ENCODE peak calls at places on chromosomes 12 and 14, in four cellular contexts. One of them, this sample, is unnamed.

GRCh38 chr12:111730420-111730819 is 36.3 kb upstream of the ALDH2 start:
- DNase-seq in A549: no peak
- DNase-seq in WTC11: no peak
- DNase-seq in K562: no peak
- DNase-seq in this sample: no peak

GRCh38 chr12:97168804-97169203 is 261.7 kb downstream of the NEDD1 start:
- DNase-seq in WTC11: no peak
- DNase-seq in K562: no peak
- DNase-seq in A549: no peak
- DNase-seq in this sample: no peak

GRCh38 chr14:55650992-55651391 is 71.0 kb downstream of the KTN1 start:
- DNase-seq in WTC11: no peak
- DNase-seq in K562: no peak
- DNase-seq in A549: no peak
- DNase-seq in this sample: no peak

GRCh38 chr14:51386983-51387730 is 147.1 kb downstream of the TMX1 start:
- DNase-seq in A549: peak
- DNase-seq in WTC11: no peak
- DNase-seq in K562: no peak
- DNase-seq in this sample: no peak

GRCh38 chr14:81855007-81855406 is 321.4 kb upstream of the SEL1L start:
- DNase-seq in K562: no peak
- DNase-seq in WTC11: no peak
- DNase-seq in A549: no peak
- DNase-seq in this sample: no peak

GRCh38 chr12:119061208-119061796 is 80.0 kb downstream of the SRRM4 start:
- DNase-seq in WTC11: peak
- DNase-seq in A549: peak
- DNase-seq in K562: peak
- DNase-seq in this sample: peak

GRCh38 chr12:27319394-27319793 is 13.2 kb upstream of the BMAL2 start:
- DNase-seq in WTC11: no peak
- DNase-seq in A549: no peak
- DNase-seq in K562: no peak
- DNase-seq in this sample: no peak

GRCh38 chr12:69583203-69583602 is 2.1 kb upstream of the CCT2 start:
- DNase-seq in K562: peak
- DNase-seq in WTC11: peak
- DNase-seq in A549: no peak
- DNase-seq in this sample: peak

GRCh38 chr12:3098436-3098835 is 21.3 kb downstream of the TSPAN9 start:
- DNase-seq in WTC11: no peak
- DNase-seq in A549: no peak
- DNase-seq in K562: no peak
- DNase-seq in this sample: no peak

GRCh38 chr12:33588082-33588712 is 148.6 kb upstream of the SYT10 start:
- DNase-seq in A549: peak
- DNase-seq in WTC11: no peak
- DNase-seq in K562: peak
- DNase-seq in this sample: no peak

GRCh38 chr14:93707475-93707874 is 80.8 kb downstream of the PRIMA1 start:
- DNase-seq in K562: no peak
- DNase-seq in WTC11: no peak
- DNase-seq in A549: no peak
- DNase-seq in this sample: no peak

GRCh38 chr12:32698285-32698684 is 19.2 kb downstream of the DNM1L start:
- DNase-seq in WTC11: no peak
- DNase-seq in K562: no peak
- DNase-seq in A549: no peak
- DNase-seq in this sample: no peak

GRCh38 chr12:52689936-52690335 is 9.7 kb upstream of the KRT1 start:
- DNase-seq in WTC11: no peak
- DNase-seq in K562: no peak
- DNase-seq in A549: no peak
- DNase-seq in this sample: no peak

GRCh38 chr12:49470986-49471385 is 67.8 kb upstream of the KCNH3 start:
- DNase-seq in WTC11: no peak
- DNase-seq in A549: no peak
- DNase-seq in K562: no peak
- DNase-seq in this sample: no peak

GRCh38 chr12:20369164-20370000 is 1.0 kb downstream of the PDE3A start:
- DNase-seq in A549: peak
- DNase-seq in K562: no peak
- DNase-seq in WTC11: peak
- DNase-seq in this sample: no peak

GRCh38 chr14:23941230-23941629 is 12.3 kb upstream of the DHRS4 start:
- DNase-seq in A549: no peak
- DNase-seq in WTC11: no peak
- DNase-seq in K562: peak
- DNase-seq in this sample: no peak

GRCh38 chr14:65976771-65977170 is 509.4 kb upstream of the CCDC196 start:
- DNase-seq in A549: no peak
- DNase-seq in K562: no peak
- DNase-seq in WTC11: no peak
- DNase-seq in this sample: no peak

GRCh38 chr12:57745485-57745881 is 644 bp downstream of the TSPAN31 start:
- DNase-seq in WTC11: no peak
- DNase-seq in K562: no peak
- DNase-seq in A549: no peak
- DNase-seq in this sample: no peak

GRCh38 chr12:113674302-113674701 is 202.6 kb upstream of the LHX5 start:
- DNase-seq in WTC11: no peak
- DNase-seq in K562: no peak
- DNase-seq in A549: no peak
- DNase-seq in this sample: no peak

GRCh38 chr12:112408621-112409020 is 784 bp downstream of the RPL6 start:
- DNase-seq in K562: peak
- DNase-seq in WTC11: no peak
- DNase-seq in A549: no peak
- DNase-seq in this sample: no peak

GRCh38 chr12:46830731-46831334 is 5.0 kb upstream of the SLC38A4 start:
- DNase-seq in WTC11: peak
- DNase-seq in A549: no peak
- DNase-seq in K562: no peak
- DNase-seq in this sample: no peak

GRCh38 chr12:123571343-123571813 is 13.0 kb upstream of the TMED2 start:
- DNase-seq in WTC11: peak
- DNase-seq in A549: peak
- DNase-seq in K562: peak
- DNase-seq in this sample: peak

GRCh38 chr12:105671720-105672119 is 341.2 kb downstream of the C12orf75 start:
- DNase-seq in K562: no peak
- DNase-seq in A549: no peak
- DNase-seq in WTC11: no peak
- DNase-seq in this sample: no peak

GRCh38 chr14:70567791-70568190 is 32.7 kb downstream of the MED6 start:
- DNase-seq in WTC11: peak
- DNase-seq in K562: peak
- DNase-seq in A549: peak
- DNase-seq in this sample: peak

DNA sequence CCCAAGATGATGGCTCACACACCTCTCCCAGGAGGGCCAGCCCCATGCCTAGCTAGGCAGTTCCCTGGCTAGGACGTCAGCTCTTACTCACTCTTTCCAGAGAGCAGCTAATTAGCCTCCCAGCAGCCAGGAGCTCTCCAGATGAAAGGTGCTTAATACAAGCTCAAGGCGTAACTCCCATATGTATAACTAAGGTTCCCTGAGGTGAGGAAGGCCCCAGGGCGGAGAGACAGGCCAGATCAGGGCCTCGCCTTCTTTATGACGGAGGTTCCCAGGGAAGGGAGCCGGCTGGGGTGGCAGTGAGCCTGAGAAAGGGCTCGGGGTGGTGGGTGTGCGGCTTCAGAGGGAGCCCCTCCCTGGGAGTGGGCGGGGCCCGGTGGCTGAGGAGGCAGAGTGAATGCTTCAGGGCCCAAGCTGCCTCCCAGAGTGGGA is 26.4 kb upstream of the ZFP36L1 start:
- DNase-seq in A549: peak
- DNase-seq in WTC11: peak
- DNase-seq in K562: peak
- DNase-seq in this sample: no peak
- TF ChIP-seq HMGXB4 in A549: no peak
- TF ChIP-seq HMGXB4 in WTC11: no peak
- TF ChIP-seq HMGXB4 in K562: no peak
- TF ChIP-seq HMGXB4 in this sample: no peak

DNA sequence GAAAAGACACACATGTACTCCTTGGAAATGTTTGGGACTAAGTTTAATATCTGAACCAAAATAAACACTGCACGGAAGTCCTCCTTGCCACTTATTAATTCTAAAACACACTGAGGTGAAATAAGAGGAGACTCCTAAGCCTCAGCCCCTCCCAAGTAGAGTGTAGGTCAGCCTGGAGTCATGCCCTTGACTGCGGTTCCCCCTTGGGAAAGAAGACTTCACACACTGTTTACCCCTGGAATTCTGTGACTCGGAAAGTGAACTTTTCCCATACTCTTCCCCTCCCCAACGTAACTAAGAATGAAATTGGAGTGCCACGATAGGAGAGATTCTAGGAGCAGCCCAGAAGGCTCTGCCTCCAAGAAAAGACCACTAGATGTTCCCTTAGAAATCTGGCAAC is 8.6 kb upstream of the TFCP2 start:
- DNase-seq in K562: no peak
- DNase-seq in WTC11: no peak
- DNase-seq in A549: no peak
- DNase-seq in this sample: no peak
- TF ChIP-seq HMGXB4 in K562: no peak
- TF ChIP-seq HMGXB4 in WTC11: no peak
- TF ChIP-seq HMGXB4 in A549: no peak
- TF ChIP-seq HMGXB4 in this sample: no peak

GRCh38 chr14:97976861-97977260 is 1179.7 kb downstream of the VRK1 start:
- DNase-seq in A549: no peak
- DNase-seq in WTC11: no peak
- DNase-seq in K562: no peak
- DNase-seq in this sample: no peak
- TF ChIP-seq HMGXB4 in A549: no peak
- TF ChIP-seq HMGXB4 in WTC11: no peak
- TF ChIP-seq HMGXB4 in K562: no peak
- TF ChIP-seq HMGXB4 in this sample: no peak

GRCh38 chr14:59207506-59207933 is 19.1 kb downstream of the DAAM1 start:
- DNase-seq in A549: no peak
- DNase-seq in K562: no peak
- DNase-seq in WTC11: no peak
- DNase-seq in this sample: no peak

GRCh38 chr14:59204305-59204704 is 15.8 kb downstream of the DAAM1 start:
- DNase-seq in K562: no peak
- DNase-seq in WTC11: no peak
- DNase-seq in A549: no peak
- DNase-seq in this sample: no peak

GRCh38 chr14:59206892-59207291 is 18.4 kb downstream of the DAAM1 start:
- DNase-seq in WTC11: no peak
- DNase-seq in A549: no peak
- DNase-seq in K562: no peak
- DNase-seq in this sample: no peak

GRCh38 chr14:59213368-59214315 is 25.2 kb downstream of the DAAM1 start:
- DNase-seq in A549: no peak
- DNase-seq in WTC11: no peak
- DNase-seq in K562: no peak
- DNase-seq in this sample: peak

DNA sequence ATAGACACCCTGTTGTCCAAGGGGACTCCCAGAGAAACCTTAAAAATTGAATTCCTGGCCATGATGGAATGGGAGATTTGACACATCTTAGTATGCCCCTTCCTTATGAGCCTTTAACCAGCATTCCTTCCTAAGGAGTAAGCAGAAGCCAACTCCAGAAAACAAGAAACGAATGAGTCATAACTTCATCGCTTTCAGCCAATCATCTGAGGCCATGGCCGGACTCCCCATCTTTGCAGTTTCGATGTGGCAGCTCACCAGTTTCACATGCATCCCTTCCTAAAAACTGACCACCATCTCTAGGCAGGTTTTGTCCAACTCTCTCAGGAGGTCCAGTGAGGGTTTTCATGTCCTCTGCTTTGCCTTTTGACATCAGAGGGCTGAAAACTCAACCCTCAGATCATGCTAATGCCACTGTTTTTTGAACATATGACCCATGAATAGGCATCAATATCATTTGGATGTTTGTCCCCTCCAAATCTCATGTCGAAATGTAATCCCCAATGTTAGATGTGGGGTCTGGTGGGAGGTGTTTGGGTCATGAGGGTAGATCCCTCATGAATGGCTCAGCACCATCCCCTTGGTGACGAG is 19.9 kb downstream of the DAAM1 start:
- DNase-seq in WTC11: no peak
- DNase-seq in K562: peak
- DNase-seq in A549: no peak
- DNase-seq in this sample: no peak
- TF ChIP-seq HMGXB4 in WTC11: no peak
- TF ChIP-seq HMGXB4 in K562: no peak
- TF ChIP-seq HMGXB4 in A549: no peak
- TF ChIP-seq HMGXB4 in this sample: no peak

DNA sequence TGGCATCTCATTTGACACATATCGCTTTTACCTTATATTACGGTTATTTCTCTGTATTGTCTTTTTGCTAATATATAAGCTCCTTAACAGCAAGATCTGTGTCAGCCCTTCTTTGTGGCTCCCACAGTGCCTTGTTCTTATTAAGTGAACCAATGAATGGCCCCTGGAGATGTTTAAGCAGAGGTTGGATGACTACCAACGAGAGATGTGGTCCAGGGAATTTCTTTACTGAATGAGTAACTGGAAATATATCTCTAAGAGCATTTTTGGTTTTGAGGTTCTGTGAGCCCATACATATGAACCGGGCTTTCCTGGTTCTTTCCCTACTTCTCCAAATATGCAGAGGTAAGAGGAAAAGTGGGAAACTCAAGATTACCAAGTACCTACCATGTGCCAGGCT is 23.5 kb downstream of the CALCOCO1 start:
- DNase-seq in WTC11: no peak
- DNase-seq in A549: no peak
- DNase-seq in K562: no peak
- DNase-seq in this sample: no peak
- TF ChIP-seq HMGXB4 in WTC11: no peak
- TF ChIP-seq HMGXB4 in A549: no peak
- TF ChIP-seq HMGXB4 in K562: no peak
- TF ChIP-seq HMGXB4 in this sample: no peak

This sample was measured in HepG2.